ENCODE peak calls at places on chromosomes 1 and 21, in four cellular contexts. P is transverse colon, Y is prostate gland, Q is ovary. B is an unnamed sample.

GRCh38 chr1:21294266-21295058 is 4.2 kb upstream of the ECE1 start:
- DNase-seq in Y (no peak), Q (no peak), P (peak), B (peak)

GRCh38 chr1:162171078-162171477 is 101.6 kb downstream of the NOS1AP start:
- DNase-seq in P (no peak), Y (no peak), Q (no peak), B (no peak)

GRCh38 chr1:153485880-153486279 is 25.4 kb upstream of the S100A7 start:
- DNase-seq in P (no peak), Y (no peak), Q (no peak), B (no peak)

GRCh38 chr21:27129215-27129614 is 162.3 kb upstream of the ADAMTS5 start:
- DNase-seq in P (no peak), Q (no peak), Y (no peak), B (no peak)

GRCh38 chr1:204450461-204451257 is 39.0 kb upstream of the PPP1R15B start:
- DNase-seq in P (peak), Y (peak), Q (no peak), B (peak)

GRCh38 chr1:11823366-11824137 is 17.6 kb downstream of the CLCN6 start:
- DNase-seq in P (no peak), Q (no peak), Y (no peak), B (no peak)

GRCh38 chr1:59366352-59366751 is 69.5 kb downstream of the FGGY start:
- DNase-seq in Y (no peak), P (no peak), Q (no peak), B (no peak)

GRCh38 chr1:26774462-26774861 is 13.3 kb upstream of the PIGV start:
- DNase-seq in P (no peak), Q (no peak), Y (no peak), B (no peak)

GRCh38 chr1:230087722-230088115 is 20.7 kb downstream of the GALNT2 start:
- DNase-seq in Q (no peak), P (no peak), Y (no peak), B (no peak)

GRCh38 chr1:240914506-240914905 is 302.6 kb upstream of the GREM2 start:
- DNase-seq in P (no peak), Q (no peak), Y (no peak), B (no peak)

GRCh38 chr1:22139817-22140216 is 3.1 kb downstream of the WNT4 start:
- DNase-seq in Q (no peak), Y (no peak), P (no peak), B (no peak)

GRCh38 chr1:220272841-220273090 is 513 bp upstream of the RAB3GAP2 start:
- DNase-seq in P (no peak), Q (no peak), Y (no peak), B (no peak)

GRCh38 chr1:93694039-93694438 is 12.4 kb upstream of the BCAR3 start:
- DNase-seq in Q (no peak), Y (no peak), P (no peak), B (no peak)

GRCh38 chr1:155062151-155062686 is 1.3 kb upstream of the EFNA4 start:
- DNase-seq in Y (no peak), P (peak), Q (peak), B (peak)

DNA sequence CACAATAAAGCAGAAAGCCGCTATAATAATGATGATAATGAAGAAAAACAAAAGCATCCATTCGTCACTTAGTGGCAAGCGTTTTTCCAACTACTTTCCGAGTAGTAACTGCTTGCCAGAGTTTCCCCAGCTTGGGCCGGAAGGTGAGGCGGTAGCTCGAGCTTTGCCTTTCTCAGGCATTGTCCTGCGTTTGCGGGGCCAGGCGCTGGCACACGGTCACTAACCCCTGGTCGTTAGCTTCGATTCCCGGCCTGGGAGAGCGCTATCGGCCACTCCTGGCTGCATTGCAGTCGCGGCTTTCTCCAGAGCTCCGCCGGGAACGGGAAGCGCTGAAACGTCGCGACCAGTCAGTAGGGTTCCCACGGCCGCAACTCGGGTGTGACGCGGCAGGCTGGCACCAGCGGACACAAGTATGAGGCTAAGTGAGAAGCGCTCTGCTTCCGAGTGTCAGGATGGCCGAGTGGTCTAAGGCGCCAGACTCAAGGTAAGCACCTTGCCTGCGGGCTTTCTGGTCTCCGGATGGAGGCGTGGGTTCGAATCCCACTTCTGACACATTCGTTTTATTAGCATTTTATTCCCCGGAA is 14.6 kb upstream of the ZNF692 start:
- DNase-seq in Q (peak), Y (peak), P (peak), B (peak)
- TF ChIP-seq POLR2A in Q (peak), Y (peak), P (peak), B (no peak)

GRCh38 chr1:101165514-101165913 is 71.3 kb upstream of the S1PR1 start:
- DNase-seq in Q (no peak), P (no peak), Y (no peak), B (no peak)
- TF ChIP-seq POLR2A in Q (no peak), P (no peak), Y (no peak), B (no peak)

GRCh38 chr1:25430073-25430665 is 528 bp upstream of the MACO1 start:
- DNase-seq in Q (peak), P (peak), Y (peak), B (peak)
- TF ChIP-seq POLR2A in Q (peak), P (peak), Y (peak), B (peak)

GRCh38 chr1:108708726-108709660 is 3.7 kb upstream of the FNDC7 start:
- DNase-seq in Y (no peak), Q (no peak), P (peak), B (peak)

GRCh38 chr1:108704501-108704900 is 8.2 kb upstream of the FNDC7 start:
- DNase-seq in Q (no peak), Y (no peak), P (no peak), B (no peak)

GRCh38 chr1:108703939-108704338 is 8.8 kb upstream of the FNDC7 start:
- DNase-seq in P (no peak), Y (no peak), Q (no peak), B (no peak)

GRCh38 chr1:108701176-108701849 is 9.2 kb downstream of the PRPF38B start:
- DNase-seq in P (no peak), Q (no peak), Y (no peak), B (no peak)

DNA sequence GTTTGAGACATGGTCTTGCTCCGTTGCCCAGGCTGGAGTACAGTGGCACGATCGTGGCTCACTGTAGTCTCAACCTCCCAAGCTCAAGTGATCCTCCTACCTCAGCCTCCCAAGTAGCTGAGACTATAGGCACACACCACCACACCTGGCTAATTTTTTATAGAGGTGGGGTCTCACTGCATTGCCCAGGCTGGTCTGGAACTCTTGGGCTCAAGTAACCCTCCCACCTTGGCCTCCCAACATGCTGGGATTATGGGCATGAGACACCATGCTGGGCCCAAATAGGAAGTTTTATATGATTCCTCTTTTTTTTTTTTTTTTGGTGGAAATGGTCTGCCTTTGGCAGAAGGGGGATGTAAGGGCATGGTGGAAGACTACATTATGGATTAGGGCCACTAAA is 6.1 kb upstream of the FNDC7 start:
- DNase-seq in Q (no peak), Y (no peak), P (no peak), B (no peak)
- TF ChIP-seq POLR2A in Q (no peak), Y (no peak), P (no peak), B (no peak)